ENCODE peak calls at places on chromosomes 7 and 10, in ten cellular contexts. P is mesothelial cell of epicardium; X is psoas muscle; K is pancreas; U is heart right ventricle; W is breast epithelium; I is neural crest cell; Z is transverse colon; T is lower leg skin; E is CD4-positive, alpha-beta T cell. Y is an unnamed sample.

GRCh38 chr7:158272091-158272490 is 315.5 kb downstream of the PTPRN2 start:
- DNase-seq in P (peak; percentile 5), X (no peak), K (peak; percentile 27), U (no peak), W (no peak), I (no peak), Z (no peak), T (peak; percentile 34), E (no peak), Y (peak; percentile 34)

GRCh38 chr7:78139335-78139734 is 340.8 kb downstream of the PHTF2 start:
- DNase-seq in P (no peak), X (no peak), K (no peak), U (no peak), W (no peak), I (no peak), Z (no peak), T (no peak), E (no peak), Y (no peak)

GRCh38 chr10:60606343-60607080 is 171.8 kb upstream of the CDK1 start:
- DNase-seq in P (no peak), X (no peak), K (no peak), U (no peak), W (no peak), I (no peak), Z (no peak), T (no peak), E (no peak), Y (no peak)

GRCh38 chr10:70535451-70535850 is 56.9 kb downstream of the PALD1 start:
- DNase-seq in P (no peak), X (no peak), K (no peak), U (no peak), W (no peak), I (no peak), Z (no peak), T (no peak), E (no peak), Y (no peak)

GRCh38 chr7:127581716-127582115 is 3.7 kb downstream of the GCC1 start:
- DNase-seq in P (no peak), X (no peak), K (no peak), U (no peak), W (no peak), I (no peak), Z (no peak), T (no peak), E (no peak), Y (no peak)

GRCh38 chr10:130244031-130244927 is 108.1 kb downstream of the GLRX3 start:
- DNase-seq in P (no peak), X (no peak), K (peak; percentile 24), U (no peak), W (no peak), I (no peak), Z (no peak), T (peak; percentile 64), E (no peak), Y (no peak)

GRCh38 chr7:131159961-131160361 is 167.7 kb upstream of the MKLN1 start:
- DNase-seq in P (no peak), X (no peak), K (no peak), U (no peak), W (no peak), I (no peak), Z (no peak), T (no peak), E (no peak), Y (no peak)

GRCh38 chr7:137954614-137955013 is 47.3 kb downstream of the CREB3L2 start:
- DNase-seq in P (no peak), X (no peak), K (no peak), U (no peak), W (no peak), I (no peak), Z (no peak), T (no peak), E (no peak), Y (no peak)

GRCh38 chr7:18361756-18362155 is 133.8 kb upstream of the HDAC9 start:
- DNase-seq in P (no peak), X (no peak), K (no peak), U (no peak), W (no peak), I (no peak), Z (peak; percentile 55), T (no peak), E (no peak), Y (no peak)

GRCh38 chr7:18356195-18356645 is 139.3 kb upstream of the HDAC9 start:
- DNase-seq in P (no peak), X (no peak), K (no peak), U (no peak), W (no peak), I (peak; percentile 6), Z (no peak), T (no peak), E (no peak), Y (no peak)

GRCh38 chr7:18354686-18355085 is 140.9 kb upstream of the HDAC9 start:
- DNase-seq in P (no peak), X (no peak), K (no peak), U (no peak), W (no peak), I (no peak), Z (no peak), T (no peak), E (no peak), Y (no peak)

GRCh38 chr7:18354108-18354507 is 141.4 kb upstream of the HDAC9 start:
- DNase-seq in P (no peak), X (no peak), K (no peak), U (no peak), W (no peak), I (no peak), Z (no peak), T (no peak), E (no peak), Y (no peak)

DNA sequence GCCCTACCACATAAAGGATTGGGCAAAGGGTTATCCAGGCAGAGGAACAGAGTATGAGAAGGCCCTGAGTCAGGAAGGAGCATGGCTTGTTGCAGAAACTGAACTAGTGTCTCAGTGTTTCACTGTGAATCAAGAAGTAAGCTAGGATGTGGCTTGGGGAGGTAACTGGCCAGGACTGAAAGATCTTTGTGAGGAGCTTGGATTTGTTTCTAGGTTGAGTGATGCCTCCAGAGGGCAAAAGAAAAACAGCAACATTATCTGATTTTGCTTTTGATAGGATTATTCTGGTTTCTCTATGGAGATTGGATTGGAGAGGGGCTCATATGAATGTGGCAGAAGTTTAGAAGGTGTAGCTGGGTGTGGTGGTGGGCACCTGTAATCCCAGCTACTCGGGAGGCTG is 137.9 kb upstream of the HDAC9 start:
- DNase-seq in P (no peak), X (no peak), K (no peak), U (no peak), W (no peak), I (no peak), Z (no peak), T (no peak), E (no peak), Y (no peak)
- TF ChIP-seq CTCF in P (no peak), X (peak; percentile 10), K (no peak), U (no peak), W (no peak), I (peak; percentile 37), Z (no peak), T (no peak), E (no peak), Y (no peak)

GRCh38 chr7:27143950-27144798 is 693 bp upstream of the HOXA5 start:
- DNase-seq in P (no peak), X (no peak), K (no peak), U (no peak), W (peak; percentile 17), I (no peak), Z (peak; percentile 53), T (peak; percentile 69), E (no peak), Y (peak; percentile 32)
- TF ChIP-seq CTCF in P (peak; percentile 44), X (no peak), K (no peak), U (peak; percentile 3), W (no peak), I (peak; percentile 34), Z (peak; percentile 18), T (no peak), E (no peak), Y (no peak)

GRCh38 chr7:31495653-31496052 is 18.2 kb upstream of the ITPRID1 start:
- DNase-seq in P (no peak), X (no peak), K (no peak), U (no peak), W (no peak), I (no peak), Z (no peak), T (no peak), E (no peak), Y (no peak)
- TF ChIP-seq CTCF in P (no peak), X (no peak), K (no peak), U (no peak), W (no peak), I (no peak), Z (no peak), T (no peak), E (no peak), Y (no peak)

GRCh38 chr10:101064415-101065030 is 2.7 kb downstream of the KAZALD1 start:
- DNase-seq in P (no peak), X (no peak), K (no peak), U (no peak), W (no peak), I (no peak), Z (no peak), T (no peak), E (no peak), Y (no peak)

GRCh38 chr10:101065479-101066145 is 3.8 kb downstream of the KAZALD1 start:
- DNase-seq in P (no peak), X (no peak), K (no peak), U (no peak), W (no peak), I (no peak), Z (no peak), T (no peak), E (no peak), Y (no peak)

GRCh38 chr10:101066890-101067355 is 5.1 kb downstream of the KAZALD1 start:
- DNase-seq in P (no peak), X (no peak), K (no peak), U (peak; percentile 28), W (no peak), I (no peak), Z (no peak), T (no peak), E (no peak), Y (no peak)

GRCh38 chr10:101067356-101068083 is 5.7 kb downstream of the KAZALD1 start:
- DNase-seq in P (peak; percentile 63), X (peak; percentile 64), K (peak; percentile 77), U (peak; percentile 79), W (peak; percentile 63), I (peak; percentile 87), Z (peak; percentile 82), T (peak; percentile 94), E (peak; percentile 65), Y (peak; percentile 81)

GRCh38 chr10:101066146-101066889 is 4.5 kb downstream of the KAZALD1 start:
- DNase-seq in P (no peak), X (peak; percentile 73), K (peak; percentile 76), U (peak; percentile 88), W (peak; percentile 40), I (no peak), Z (peak; percentile 92), T (peak; percentile 94), E (peak; percentile 50), Y (peak; percentile 91)
- TF ChIP-seq CTCF in P (no peak), X (peak; percentile 38), K (no peak), U (peak; percentile 32), W (peak; percentile 40), I (peak; percentile 54), Z (peak; percentile 44), T (no peak), E (peak; percentile 24), Y (no peak)

Y was measured in left lung.